ENCODE peak calls at places on chromosomes 16 and 17, in ten cellular contexts. X is endothelial cell of umbilical vein; P is SJCRH30; W is MM.1S; T is SK-N-SH; A is ascending aorta; J is cardiac muscle cell; D is neural progenitor cell; U is left ventricle myocardium inferior; B is CD8-positive, alpha-beta T cell. Y is an unnamed sample. For H3K27me3, the result is how much of the 10 kb centered on the place peaks cover.

GRCh38 chr16:86283944-86284343 is 226.4 kb upstream of the FOXF1 start:
- DNase-seq in D (no peak), B (no peak), W (no peak), P (no peak), X (no peak), A (no peak), J (no peak), T (no peak), U (no peak), Y (no peak)

GRCh38 chr16:13063457-13063856 is 162.1 kb downstream of the SHISA9 start:
- DNase-seq in U (no peak), A (no peak), W (no peak), B (no peak), T (no peak), P (no peak), D (no peak), X (no peak), J (no peak), Y (no peak)

GRCh38 chr16:86898386-86898785 is 320.0 kb downstream of the FOXL1 start:
- DNase-seq in D (no peak), U (no peak), P (no peak), T (no peak), B (no peak), X (no peak), W (no peak), A (no peak), J (no peak), Y (peak)

GRCh38 chr16:67934306-67935095 is 2.1 kb downstream of the PSMB10 start:
- DNase-seq in T (peak), P (peak), X (no peak), D (no peak), A (no peak), W (no peak), J (no peak), B (no peak), U (no peak), Y (no peak)

GRCh38 chr17:36731806-36732205 is 130.4 kb downstream of the MRM1 start:
- DNase-seq in X (no peak), P (no peak), W (no peak), T (no peak), J (no peak), D (peak), A (no peak), U (no peak), B (no peak), Y (no peak)

GRCh38 chr17:45146616-45147101 is 1.6 kb upstream of the HEXIM1 start:
- DNase-seq in D (no peak), U (no peak), X (peak), A (peak), T (no peak), J (no peak), W (no peak), B (no peak), P (no peak), Y (no peak)

GRCh38 chr17:67531291-67531690 is 154.2 kb downstream of the PITPNC1 start:
- DNase-seq in U (peak), X (no peak), W (peak), B (no peak), D (no peak), T (peak), J (no peak), P (no peak), A (no peak), Y (no peak)

GRCh38 chr16:83602797-83603735 is 204.7 kb upstream of the HSBP1 start:
- DNase-seq in J (no peak), T (no peak), W (no peak), A (no peak), X (peak), D (no peak), P (no peak), B (no peak), U (no peak), Y (no peak)

GRCh38 chr17:21177401-21177800 is 36.6 kb downstream of the TMEM11 start:
- DNase-seq in D (no peak), X (no peak), T (peak), U (no peak), J (no peak), A (peak), P (no peak), W (no peak), B (no peak), Y (no peak)

GRCh38 chr17:21463204-21463661 is 87.1 kb downstream of the KCNJ12 start:
- DNase-seq in W (no peak), X (no peak), P (no peak), D (no peak), J (no peak), B (no peak), U (no peak), T (no peak), A (no peak), Y (no peak)

GRCh38 chr17:44095647-44096496 is 25.3 kb downstream of the G6PC3 start:
- DNase-seq in D (peak), A (peak), J (peak), W (no peak), T (peak), X (peak), B (no peak), P (peak), U (peak), Y (peak)

GRCh38 chr17:17957584-17957916 is 14.7 kb downstream of the TOM1L2 start:
- DNase-seq in W (no peak), T (no peak), J (no peak), D (no peak), X (no peak), B (no peak), A (no peak), U (no peak), P (no peak), Y (no peak)

GRCh38 chr16:30786936-30787612 is at the start of gene ZNF629:
- DNase-seq in X (peak), B (no peak), W (no peak), P (peak), T (peak), D (peak), U (peak), A (peak), J (peak), Y (peak)

GRCh38 chr16:88634141-88634993 is 4.0 kb upstream of the IL17C start:
- DNase-seq in P (no peak), X (peak), W (peak), T (no peak), U (peak), J (no peak), A (no peak), D (peak), B (no peak), Y (no peak)

GRCh38 chr16:55021595-55022475 is 91.2 kb downstream of the IRX5 start:
- DNase-seq in D (peak), J (no peak), W (no peak), B (no peak), U (no peak), X (no peak), P (peak), T (no peak), A (no peak), Y (peak)

GRCh38 chr17:17915183-17915582 is 57.0 kb downstream of the TOM1L2 start:
- DNase-seq in U (no peak), A (no peak), T (no peak), W (no peak), D (no peak), P (no peak), J (no peak), B (no peak), X (no peak), Y (no peak)

GRCh38 chr17:66950886-66951604 is 13.5 kb upstream of the CACNG4 start:
- DNase-seq in W (no peak), J (no peak), A (no peak), D (no peak), U (no peak), B (no peak), X (no peak), T (no peak), P (no peak), Y (no peak)

GRCh38 chr16:83473109-83473508 is 334.7 kb upstream of the HSBP1 start:
- DNase-seq in A (no peak), W (no peak), T (no peak), J (no peak), U (no peak), P (no peak), X (no peak), D (no peak), B (no peak), Y (no peak)

GRCh38 chr16:73202176-73202729 is 154.3 kb upstream of the ZFHX3 start:
- DNase-seq in T (no peak), A (no peak), P (no peak), D (no peak), X (no peak), U (no peak), J (no peak), B (no peak), W (no peak), Y (no peak)

GRCh38 chr16:57186630-57187507 is 740 bp downstream of the RSPRY1 start:
- DNase-seq in D (peak), T (peak), W (peak), P (peak), J (peak), A (no peak), X (peak), B (no peak), U (no peak), Y (peak)

GRCh38 chr17:33527290-33527689 is 234.2 kb upstream of the ASIC2 start:
- DNase-seq in D (no peak), B (no peak), T (no peak), P (no peak), X (no peak), A (no peak), U (no peak), J (no peak), W (no peak), Y (no peak)

GRCh38 chr16:31477220-31478216 is 5.4 kb upstream of the SLC5A2 start:
- DNase-seq in W (peak), T (no peak), B (no peak), X (no peak), P (no peak), A (no peak), J (peak), D (peak), U (no peak), Y (peak)

GRCh38 chr17:78781339-78782304 is at the start of gene CYTH1:
- DNase-seq in X (peak), D (peak), A (peak), J (peak), W (peak), T (peak), P (peak), U (peak), B (no peak), Y (peak)

GRCh38 chr17:70621593-70621992 is 452.3 kb downstream of the KCNJ2 start:
- DNase-seq in U (no peak), D (peak), X (peak), J (no peak), B (no peak), T (no peak), P (peak), W (no peak), A (no peak), Y (no peak)

GRCh38 chr16:67006930-67007658 is 18.7 kb downstream of the CES4A start:
- DNase-seq in X (no peak), D (no peak), W (no peak), U (no peak), B (no peak), J (no peak), A (no peak), P (no peak), T (no peak), Y (no peak)

GRCh38 chr16:66604376-66605176 is at the start of gene CMTM3:
- DNase-seq in X (peak), P (peak), W (peak), J (peak), U (peak), B (peak), A (peak), T (peak), D (peak), Y (peak)

GRCh38 chr16:10729649-10730048 is 14.0 kb upstream of the NUBP1 start:
- DNase-seq in J (no peak), U (no peak), P (peak), D (peak), T (no peak), A (no peak), W (no peak), B (no peak), X (no peak), Y (no peak)

GRCh38 chr16:53094013-53094630 is 39.3 kb downstream of the CHD9 start:
- DNase-seq in D (no peak), U (peak), X (peak), W (peak), B (no peak), J (peak), P (peak), A (peak), T (no peak), Y (no peak)

GRCh38 chr16:47958726-47959125 is 197.1 kb downstream of the ABCC12 start:
- DNase-seq in P (no peak), J (no peak), T (no peak), W (no peak), U (no peak), X (no peak), D (no peak), A (no peak), B (no peak), Y (no peak)

GRCh38 chr17:55500103-55500502 is 11.1 kb downstream of the SMIM36 start:
- DNase-seq in B (no peak), D (peak), J (no peak), W (no peak), A (no peak), T (no peak), P (no peak), X (no peak), U (no peak), Y (no peak)

GRCh38 chr16:62638964-62639861 is 603.0 kb upstream of the CDH8 start:
- DNase-seq in A (no peak), W (peak), U (no peak), D (no peak), T (no peak), B (no peak), J (no peak), X (no peak), P (no peak), Y (no peak)

GRCh38 chr16:81443688-81444447 is 740 bp upstream of the CMIP start:
- DNase-seq in J (no peak), T (no peak), X (no peak), P (no peak), W (no peak), D (no peak), A (no peak), U (peak), B (no peak), Y (peak)

GRCh38 chr16:23424292-23424958 is 28.6 kb downstream of the COG7 start:
- DNase-seq in T (no peak), B (no peak), A (peak), D (no peak), X (peak), J (no peak), W (no peak), U (no peak), P (no peak), Y (no peak)

GRCh38 chr17:12365805-12366204 is 299.9 kb upstream of the MYOCD start:
- DNase-seq in J (peak), U (no peak), D (no peak), A (peak), W (no peak), P (no peak), T (no peak), X (no peak), B (no peak), Y (no peak)

GRCh38 chr16:89491238-89491869 is 993 bp upstream of the ANKRD11 start:
- DNase-seq in X (no peak), T (peak), D (peak), A (no peak), J (no peak), B (no peak), P (no peak), W (no peak), U (no peak), Y (no peak)

GRCh38 chr16:81445143-81445922 is 725 bp downstream of the CMIP start:
- DNase-seq in W (peak), B (peak), P (peak), D (peak), A (no peak), U (no peak), J (peak), T (peak), X (peak), Y (peak)

GRCh38 chr17:72465191-72466024 is 344.6 kb downstream of the SOX9 start:
- DNase-seq in D (no peak), X (no peak), J (no peak), W (no peak), P (peak), B (no peak), T (no peak), A (no peak), U (no peak), Y (no peak)

GRCh38 chr16:3656491-3657468 is 2.3 kb downstream of the DNASE1 start:
- DNase-seq in U (no peak), T (no peak), B (no peak), D (no peak), J (no peak), A (no peak), W (no peak), X (no peak), P (no peak), Y (no peak)

GRCh38 chr17:58487589-58488427 is at the start of gene HSF5:
- DNase-seq in T (peak), P (no peak), W (no peak), A (no peak), B (peak), X (peak), U (peak), J (no peak), D (no peak), Y (no peak)

DNA sequence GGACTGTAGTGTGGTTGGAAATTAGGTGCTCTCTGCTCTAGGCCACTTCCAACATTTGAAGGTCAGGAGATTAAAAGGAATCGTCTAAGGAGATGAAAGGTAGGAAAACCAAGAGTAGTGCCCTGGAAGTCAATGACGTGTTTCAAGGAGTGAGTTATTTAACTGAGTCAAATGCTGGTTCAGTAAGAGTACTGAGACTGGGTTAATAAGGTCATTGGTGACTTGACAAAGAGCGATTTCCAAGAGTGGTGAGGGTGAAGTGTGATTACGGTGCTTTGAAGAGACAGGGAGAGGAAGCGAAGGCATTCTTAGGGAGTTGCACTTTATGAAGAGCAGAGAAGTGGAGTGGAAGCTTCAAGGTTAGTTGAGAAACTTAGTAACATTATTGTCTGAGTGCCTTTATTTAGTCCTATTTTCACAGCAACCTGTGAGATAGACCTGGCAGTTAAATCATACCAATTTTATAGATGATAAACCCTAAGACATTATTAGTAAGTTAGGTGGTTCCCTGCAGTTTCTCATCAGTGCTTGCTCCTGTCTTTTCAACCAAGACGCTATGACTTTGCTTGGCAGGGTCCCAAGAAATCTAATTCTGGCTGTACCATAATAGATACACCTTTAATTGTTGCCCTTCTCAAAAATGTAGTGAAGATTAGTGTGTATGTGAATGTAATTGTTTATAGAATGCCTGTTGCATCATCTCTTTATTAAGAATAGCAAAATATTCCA is 5.9 kb downstream of the ZNF207 start:
- DNase-seq in W (no peak), D (no peak), B (no peak), X (peak), J (peak), U (no peak), P (no peak), T (no peak), A (no peak), Y (no peak)
- H3K4me3 ChIP-seq in W (no peak), D (no peak), B (no peak), X (no peak), J (no peak), U (peak), P (no peak), T (no peak), A (peak), Y (no peak)

DNA sequence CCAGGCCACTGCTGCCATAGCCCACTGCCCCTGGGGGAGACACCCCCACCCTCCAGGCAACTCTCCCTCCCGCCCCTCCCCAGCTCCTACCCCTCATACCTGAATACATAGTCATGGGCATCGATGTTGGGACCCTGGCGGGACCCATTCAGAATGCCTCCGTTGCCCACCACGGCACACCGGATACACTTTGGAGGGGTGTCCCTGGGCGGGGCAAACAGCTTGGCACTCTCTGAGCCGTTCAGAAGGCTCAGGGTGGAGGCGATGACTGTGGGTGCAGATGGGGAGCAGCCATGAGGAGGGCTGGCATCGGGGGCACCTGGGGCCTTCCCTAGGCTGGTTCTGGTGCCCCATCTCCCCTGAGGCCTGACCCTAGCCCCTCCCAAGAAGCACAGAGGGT is 12.6 kb downstream of the ST6GALNAC2 start:
- DNase-seq in D (no peak), X (no peak), T (peak), U (no peak), A (no peak), B (no peak), P (no peak), W (no peak), J (no peak), Y (no peak)
- H3K27me3 ChIP-seq in D (under half), X (under half), T (under half), U (under half), A (under half), B (under half), P (under half), W (under half), J (under half), Y (under half)

DNA sequence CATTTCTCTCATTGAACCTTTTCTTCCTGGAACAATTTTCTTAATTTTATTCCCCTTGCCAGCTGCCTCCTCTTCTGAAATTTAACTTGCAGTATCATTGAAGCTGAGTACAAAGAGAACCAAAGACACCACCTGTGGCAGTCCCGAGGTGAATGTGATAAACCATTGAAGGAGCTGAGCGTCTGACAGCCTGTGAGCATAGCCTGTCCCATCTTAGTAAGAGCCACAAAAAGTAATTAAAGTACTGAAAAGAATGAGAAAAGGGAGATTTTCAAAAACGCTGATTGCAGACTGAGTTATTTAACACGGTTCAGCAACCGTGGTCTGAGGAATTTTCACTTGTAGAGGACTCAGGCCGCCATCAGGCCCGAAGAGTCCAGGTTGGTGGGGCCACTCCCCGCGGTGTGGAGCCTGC is 27.2 kb upstream of the ST6GALNAC1 start:
- DNase-seq in X (no peak), T (no peak), D (no peak), A (no peak), W (no peak), J (no peak), U (no peak), B (no peak), P (no peak), Y (no peak)
- H3K4me3 ChIP-seq in X (no peak), T (no peak), D (peak), A (peak), W (peak), J (no peak), U (peak), B (peak), P (peak), Y (peak)

GRCh38 chr17:1224330-1224729 is 44.5 kb upstream of the ABR start:
- DNase-seq in P (no peak), X (no peak), T (no peak), B (no peak), U (no peak), J (no peak), D (no peak), W (no peak), A (no peak), Y (no peak)
- H3K27me3 ChIP-seq in P (under half), X (under half), T (under half), B (under half), U (under half), J (under half), D (half or more), W (half or more), A (under half), Y (under half)

DNA sequence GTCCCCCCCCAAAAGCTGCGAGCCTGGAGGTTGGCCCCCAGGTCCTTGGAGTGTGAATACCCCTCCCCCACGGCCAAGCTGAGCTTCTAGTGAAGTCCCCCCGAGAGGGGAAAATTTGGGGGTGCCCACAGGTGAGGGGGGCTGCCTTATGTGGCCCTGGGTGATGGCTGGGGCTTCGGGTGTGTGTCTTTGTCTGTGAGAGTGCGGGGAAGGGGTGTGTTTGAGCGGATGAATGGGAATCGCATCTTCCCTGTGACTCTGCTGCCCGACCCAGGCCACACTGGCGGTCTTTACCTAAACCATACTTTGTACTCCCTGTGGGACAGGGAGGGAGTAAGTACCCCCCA is 1.2 kb downstream of the SBK1 start:
- DNase-seq in X (no peak), T (no peak), J (no peak), A (no peak), P (no peak), U (no peak), B (no peak), D (no peak), W (no peak), Y (no peak)
- H3K4me3 ChIP-seq in X (no peak), T (no peak), J (peak), A (no peak), P (no peak), U (no peak), B (peak), D (peak), W (no peak), Y (peak)

Y was measured in WERI-Rb-1.